ENCODE peak calls at places on chromosomes 13 and 19, in nine cellular contexts. O, S, Q, X, Y, W, E, Z and C are unnamed samples.

GRCh38 chr13:67515895-67516294 is 285.8 kb upstream of the PCDH9 start:
- DNase-seq in O (peak), S (no peak), Q (no peak), X (no peak), Y (peak), W (no peak), E (peak), Z (no peak), C (no peak)

GRCh38 chr19:13262450-13262849 is 112.2 kb downstream of the IER2 start:
- DNase-seq in O (peak), S (no peak), Q (no peak), X (no peak), Y (peak), W (no peak), E (peak), Z (no peak), C (no peak)

GRCh38 chr13:109922518-109922917 is 136.1 kb upstream of the IRS2 start:
- DNase-seq in O (no peak), S (no peak), Q (no peak), X (no peak), Y (no peak), W (no peak), E (peak), Z (no peak), C (no peak)

GRCh38 chr13:97179501-97179900 is 42.6 kb upstream of the MBNL2 start:
- DNase-seq in O (no peak), S (no peak), Q (no peak), X (no peak), Y (no peak), W (no peak), E (no peak), Z (no peak), C (no peak)

GRCh38 chr13:97726664-97727235 is 226.7 kb upstream of the IPO5 start:
- DNase-seq in O (peak), S (no peak), Q (no peak), X (no peak), Y (no peak), W (no peak), E (no peak), Z (no peak), C (peak)

GRCh38 chr13:48236528-48237353 is 3.7 kb downstream of the ITM2B start:
- DNase-seq in O (peak), S (no peak), Q (no peak), X (no peak), Y (no peak), W (no peak), E (peak), Z (no peak), C (no peak)

GRCh38 chr13:34696741-34697140 is 245.3 kb upstream of the NBEA start:
- DNase-seq in O (no peak), S (no peak), Q (no peak), X (no peak), Y (no peak), W (no peak), E (no peak), Z (no peak), C (no peak)

GRCh38 chr19:47186337-47187022 is 44.5 kb downstream of the BBC3 start:
- DNase-seq in O (no peak), S (no peak), Q (no peak), X (peak), Y (no peak), W (no peak), E (no peak), Z (no peak), C (no peak)

GRCh38 chr19:55147408-55148251 is 1.4 kb downstream of the TNNT1 start:
- DNase-seq in O (no peak), S (no peak), Q (no peak), X (no peak), Y (no peak), W (peak), E (no peak), Z (no peak), C (no peak)

GRCh38 chr19:49125025-49125731 is 5.8 kb downstream of the PPFIA3 start:
- DNase-seq in O (no peak), S (no peak), Q (no peak), X (no peak), Y (no peak), W (no peak), E (no peak), Z (no peak), C (no peak)

GRCh38 chr13:75480691-75481175 is 1.2 kb downstream of the TBC1D4 start:
- DNase-seq in O (peak), S (no peak), Q (peak), X (no peak), Y (peak), W (peak), E (peak), Z (peak), C (no peak)

GRCh38 chr19:56217039-56217949 is 15.2 kb downstream of the ZSCAN5C start:
- DNase-seq in O (peak), S (no peak), Q (no peak), X (no peak), Y (peak), W (no peak), E (no peak), Z (no peak), C (no peak)